ENCODE peak calls at places on chromosomes 7 and 10, in ten cellular contexts. N is mesenteric fat pad; W is amygdala; I is T-helper 17 cell; R is activated T-helper 1 cell treated with anti-CD3 and anti-CD28 coated beads, Interleukin-12 subunit alpha, Interleukin-12 subunit beta, Interleukin-2, Interleukin-4 antibody, amounts not matched to agents 30 ng/mL and 10 ng/mL and 1 ng/mL, durations not matched to agents 14 hours and 24 hours and 36 hours; L is iPS DF 19.7; P is neuronal stem cell; O is stimulated activated CD8-positive, alpha-beta memory T cell treated with anti-CD3 and anti-CD28 coated beads, Interleukin-2, amount 100 ng/mL, for 1 hour; K is IMR-90; U is CD4-positive, alpha-beta T cell. G is an unnamed sample.

GRCh38 chr7:106346678-106347217 is 62.0 kb upstream of the NAMPT start:
- DNase-seq in N (no peak), W (no peak), I (no peak), R (peak), L (no peak), P (no peak), O (no peak), K (peak), U (no peak), G (no peak)

GRCh38 chr7:36994456-36995112 is 270.3 kb upstream of the AOAH start:
- DNase-seq in N (no peak), W (no peak), I (no peak), R (no peak), L (no peak), P (no peak), O (no peak), K (no peak), U (no peak), G (no peak)

GRCh38 chr7:64907641-64908326 is 4.7 kb downstream of the ZNF273 start:
- DNase-seq in N (no peak), W (no peak), I (no peak), R (no peak), L (no peak), P (no peak), O (no peak), K (peak), U (no peak), G (no peak)

GRCh38 chr7:78463039-78463438 is 664.5 kb downstream of the PHTF2 start:
- DNase-seq in N (no peak), W (no peak), I (no peak), R (no peak), L (no peak), P (no peak), O (no peak), K (no peak), U (no peak), G (no peak)

GRCh38 chr10:38127812-38128211 is 33.7 kb downstream of the ZNF37A start:
- DNase-seq in N (no peak), W (no peak), I (no peak), R (no peak), L (no peak), P (no peak), O (no peak), K (peak), U (no peak), G (no peak)

GRCh38 chr7:99997545-99998137 is 17.8 kb upstream of the ZKSCAN1 start:
- DNase-seq in N (no peak), W (peak), I (peak), R (peak), L (no peak), P (peak), O (peak), K (no peak), U (peak), G (no peak)

GRCh38 chr7:115005942-115006341 is 84.0 kb downstream of the MDFIC start:
- DNase-seq in N (no peak), W (no peak), I (no peak), R (no peak), L (peak), P (no peak), O (no peak), K (no peak), U (no peak), G (no peak)

GRCh38 chr7:77309714-77310220 is 106.4 kb downstream of the GSAP start:
- DNase-seq in N (no peak), W (no peak), I (no peak), R (no peak), L (no peak), P (no peak), O (no peak), K (no peak), U (no peak), G (no peak)

GRCh38 chr7:120838281-120838682 is 19.7 kb downstream of the TSPAN12 start:
- DNase-seq in N (no peak), W (no peak), I (no peak), R (no peak), L (no peak), P (no peak), O (no peak), K (no peak), U (no peak), G (no peak)

GRCh38 chr7:24456526-24457214 is 116.6 kb upstream of the PALS2 start:
- DNase-seq in N (no peak), W (no peak), I (no peak), R (no peak), L (no peak), P (no peak), O (no peak), K (no peak), U (no peak), G (no peak)

GRCh38 chr7:43834463-43835251 is 34.7 kb downstream of the MRPS24 start:
- DNase-seq in N (no peak), W (no peak), I (peak), R (peak), L (no peak), P (no peak), O (no peak), K (peak), U (no peak), G (no peak)

GRCh38 chr10:113849946-113850345 is 3.9 kb downstream of the DCLRE1A start:
- DNase-seq in N (no peak), W (no peak), I (no peak), R (no peak), L (no peak), P (no peak), O (no peak), K (no peak), U (no peak), G (no peak)

GRCh38 chr7:150307904-150308303 is 15.3 kb upstream of the LRRC61 start:
- DNase-seq in N (peak), W (no peak), I (no peak), R (no peak), L (no peak), P (no peak), O (no peak), K (no peak), U (no peak), G (no peak)

GRCh38 chr7:37346761-37347160 is 101.9 kb downstream of the ELMO1 start:
- DNase-seq in N (no peak), W (no peak), I (no peak), R (no peak), L (no peak), P (no peak), O (no peak), K (no peak), U (no peak), G (no peak)

GRCh38 chr10:21424511-21424910 is 101.0 kb downstream of the SKIDA1 start:
- DNase-seq in N (no peak), W (no peak), I (no peak), R (no peak), L (no peak), P (no peak), O (no peak), K (peak), U (no peak), G (no peak)

GRCh38 chr10:81920213-81920829 is 45.3 kb downstream of the NRG3 start:
- DNase-seq in N (no peak), W (no peak), I (no peak), R (no peak), L (no peak), P (no peak), O (no peak), K (no peak), U (no peak), G (no peak)

GRCh38 chr7:100221767-100222444 is 2.2 kb downstream of the PVRIG start:
- DNase-seq in N (no peak), W (no peak), I (no peak), R (no peak), L (no peak), P (no peak), O (no peak), K (no peak), U (no peak), G (no peak)

GRCh38 chr7:42925630-42926029 is 6.3 kb downstream of the PSMA2 start:
- DNase-seq in N (no peak), W (no peak), I (no peak), R (no peak), L (no peak), P (no peak), O (no peak), K (no peak), U (no peak), G (no peak)

GRCh38 chr7:78334027-78334825 is 535.7 kb downstream of the PHTF2 start:
- DNase-seq in N (no peak), W (no peak), I (no peak), R (no peak), L (no peak), P (no peak), O (no peak), K (no peak), U (no peak), G (no peak)

GRCh38 chr10:52805414-52806285 is 33.1 kb upstream of the MBL2 start:
- DNase-seq in N (no peak), W (no peak), I (no peak), R (no peak), L (no peak), P (no peak), O (no peak), K (no peak), U (no peak), G (no peak)

GRCh38 chr7:148492157-148492860 is 98.3 kb upstream of the C7orf33 start:
- DNase-seq in N (no peak), W (no peak), I (no peak), R (no peak), L (no peak), P (no peak), O (no peak), K (no peak), U (no peak), G (no peak)

GRCh38 chr10:31704195-31704594 is 224.4 kb downstream of the ARHGAP12 start:
- DNase-seq in N (no peak), W (no peak), I (no peak), R (no peak), L (no peak), P (no peak), O (no peak), K (no peak), U (no peak), G (no peak)

GRCh38 chr7:49091519-49091918 is 167.2 kb downstream of the CDC14C start:
- DNase-seq in N (no peak), W (no peak), I (no peak), R (no peak), L (no peak), P (no peak), O (no peak), K (no peak), U (no peak), G (no peak)

GRCh38 chr10:59687657-59688056 is 22.0 kb downstream of the SLC16A9 start:
- DNase-seq in N (no peak), W (no peak), I (no peak), R (no peak), L (no peak), P (no peak), O (no peak), K (no peak), U (no peak), G (no peak)

GRCh38 chr10:123147635-123148413 is at the start of gene HMX2:
- DNase-seq in N (no peak), W (no peak), I (peak), R (no peak), L (no peak), P (peak), O (no peak), K (no peak), U (no peak), G (no peak)

GRCh38 chr10:50360486-50360885 is 109.2 kb upstream of the ASAH2 start:
- DNase-seq in N (no peak), W (no peak), I (no peak), R (no peak), L (no peak), P (no peak), O (no peak), K (peak), U (no peak), G (no peak)

GRCh38 chr7:107902381-107902780 is 11.4 kb downstream of the DLD start:
- DNase-seq in N (no peak), W (no peak), I (no peak), R (no peak), L (no peak), P (no peak), O (no peak), K (no peak), U (no peak), G (no peak)

GRCh38 chr7:117715784-117716445 is 157.3 kb downstream of the CTTNBP2 start:
- DNase-seq in N (no peak), W (no peak), I (no peak), R (no peak), L (peak), P (peak), O (no peak), K (peak), U (no peak), G (no peak)

GRCh38 chr7:135770139-135770710 is 21.6 kb upstream of the FAM180A start:
- DNase-seq in N (no peak), W (no peak), I (no peak), R (no peak), L (no peak), P (no peak), O (no peak), K (peak), U (no peak), G (no peak)

GRCh38 chr10:117548191-117548668 is 5.7 kb downstream of the EMX2 start:
- DNase-seq in N (no peak), W (no peak), I (no peak), R (no peak), L (no peak), P (no peak), O (no peak), K (no peak), U (no peak), G (no peak)

GRCh38 chr7:65925040-65925439 is 52.2 kb downstream of the VKORC1L1 start:
- DNase-seq in N (no peak), W (no peak), I (no peak), R (no peak), L (no peak), P (no peak), O (no peak), K (no peak), U (no peak), G (no peak)

GRCh38 chr10:132716691-132717490 is 69.1 kb downstream of the NKX6-2 start:
- DNase-seq in N (peak), W (no peak), I (peak), R (no peak), L (no peak), P (no peak), O (no peak), K (no peak), U (no peak), G (no peak)

GRCh38 chr10:25758041-25758457 is 176.0 kb upstream of the MYO3A start:
- DNase-seq in N (no peak), W (no peak), I (no peak), R (no peak), L (no peak), P (peak), O (no peak), K (no peak), U (no peak), G (no peak)

GRCh38 chr7:142385528-142386340 is 127.9 kb upstream of the PRSS58 start:
- DNase-seq in N (no peak), W (peak), I (no peak), R (peak), L (no peak), P (peak), O (peak), K (peak), U (no peak), G (no peak)

GRCh38 chr10:43078986-43079273 is 2.1 kb downstream of the RET start:
- DNase-seq in N (no peak), W (no peak), I (no peak), R (no peak), L (peak), P (peak), O (no peak), K (no peak), U (no peak), G (no peak)